ENCODE peak calls at places on chromosomes 12 and 14, in five cellular contexts. W is astrocyte; O is stimulated activated CD8-positive, alpha-beta memory T cell treated with anti-CD3 and anti-CD28 coated beads, Interleukin-12 subunit alpha, Interleukin-12 subunit beta, amount 100 ng/mL, for 4 hours; I is fibroblast of lung; L is fibroblast of gingiva. K is an unnamed sample.

GRCh38 chr12:113247123-113248045 is 26.1 kb downstream of the TPCN1 start:
- DNase-seq in W (peak; percentile 57), O (no peak), I (peak; percentile 45), L (no peak), K (peak; percentile 26)

GRCh38 chr12:85260904-85261303 is 19.1 kb upstream of the ALX1 start:
- DNase-seq in W (no peak), O (no peak), I (no peak), L (peak; percentile 15), K (no peak)

GRCh38 chr12:122527478-122527944 is 462 bp downstream of the KNTC1 start:
- DNase-seq in W (no peak), O (no peak), I (peak; percentile 10), L (no peak), K (no peak)

GRCh38 chr14:104429291-104429861 is 150.2 kb upstream of the C14orf180 start:
- DNase-seq in W (no peak), O (no peak), I (no peak), L (no peak), K (no peak)

GRCh38 chr12:53034459-53034858 is 15.4 kb upstream of the TNS2 start:
- DNase-seq in W (no peak), O (no peak), I (no peak), L (no peak), K (no peak)

GRCh38 chr14:77031680-77032482 is 3.4 kb upstream of the IRF2BPL start:
- DNase-seq in W (peak; percentile 76), O (no peak), I (peak; percentile 94), L (peak; percentile 81), K (peak; percentile 38)

GRCh38 chr14:102427642-102428041 is 64.9 kb downstream of the TECPR2 start:
- DNase-seq in W (no peak), O (no peak), I (no peak), L (no peak), K (no peak)

GRCh38 chr14:92577321-92577742 is 63.8 kb downstream of the RIN3 start:
- DNase-seq in W (no peak), O (no peak), I (no peak), L (no peak), K (no peak)

GRCh38 chr12:71438670-71439361 is 782 bp upstream of the LGR5 start:
- DNase-seq in W (no peak), O (no peak), I (peak; percentile 15), L (no peak), K (no peak)

GRCh38 chr14:68626386-68626785 is 166.5 kb downstream of the ZFP36L1 start:
- DNase-seq in W (no peak), O (no peak), I (no peak), L (no peak), K (peak; percentile 55)

GRCh38 chr14:99064262-99064954 is 207.6 kb downstream of the BCL11B start:
- DNase-seq in W (peak; percentile 26), O (no peak), I (no peak), L (no peak), K (no peak)

GRCh38 chr12:6465467-6466183 is 4.9 kb downstream of the VAMP1 start:
- DNase-seq in W (peak; percentile 41), O (no peak), I (peak; percentile 85), L (peak; percentile 63), K (no peak)

GRCh38 chr12:27619308-27619707 is 76.9 kb upstream of the REP15 start:
- DNase-seq in W (peak; percentile 90), O (no peak), I (peak; percentile 77), L (peak; percentile 63), K (no peak)

GRCh38 chr12:132182711-132183365 is 38.6 kb downstream of the NOC4L start:
- DNase-seq in W (no peak), O (no peak), I (no peak), L (no peak), K (no peak)

GRCh38 chr12:104370989-104371870 is 67.7 kb downstream of the EID3 start:
- DNase-seq in W (peak; percentile 71), O (no peak), I (no peak), L (peak; percentile 16), K (no peak)